ENCODE peak calls at places on chromosomes 6 and 20, in nine cellular contexts. S is activated CD4-positive, alpha-beta T cell treated with anti-CD3 and anti-CD28 coated beads for 36 hours; B is non-pigmented ciliary epithelial cell; Z is NCI-H345; U is mammary epithelial cell; A is NCI-H1105; G is fibroblast of lung; K is lower leg skin; H is cardiac septum. C is an unnamed sample.

GRCh38 chr20:36856691-36857635 is 19.0 kb upstream of the TLDC2 start:
- DNase-seq in S (peak), B (no peak), Z (no peak), U (peak), A (no peak), G (peak), K (no peak), H (no peak), C (peak)

GRCh38 chr6:11204987-11205386 is 27.5 kb downstream of the NEDD9 start:
- DNase-seq in S (no peak), B (no peak), Z (no peak), U (no peak), A (no peak), G (no peak), K (no peak), H (no peak), C (no peak)

GRCh38 chr6:52407467-52407866 is 12.7 kb upstream of the EFHC1 start:
- DNase-seq in S (no peak), B (no peak), Z (peak), U (peak), A (peak), G (peak), K (no peak), H (no peak), C (peak)

GRCh38 chr20:32053648-32054047 is 1.6 kb downstream of the HCK start:
- DNase-seq in S (no peak), B (no peak), Z (no peak), U (no peak), A (no peak), G (no peak), K (peak), H (no peak), C (no peak)

GRCh38 chr6:15763827-15764226 is 101.0 kb upstream of the DTNBP1 start:
- DNase-seq in S (peak), B (no peak), Z (no peak), U (no peak), A (no peak), G (peak), K (no peak), H (no peak), C (no peak)

GRCh38 chr6:73728548-73729205 is 32.7 kb downstream of the CD109 start:
- DNase-seq in S (peak), B (no peak), Z (no peak), U (no peak), A (no peak), G (no peak), K (no peak), H (no peak), C (no peak)

GRCh38 chr6:76831299-76831698 is 632.0 kb downstream of the HTR1B start:
- DNase-seq in S (no peak), B (no peak), Z (no peak), U (peak), A (no peak), G (no peak), K (no peak), H (no peak), C (no peak)

GRCh38 chr20:32019156-32019510 is 8.9 kb downstream of the CCM2L start:
- DNase-seq in S (peak), B (no peak), Z (peak), U (no peak), A (peak), G (no peak), K (no peak), H (no peak), C (no peak)

GRCh38 chr6:67679566-67680296 is 955.4 kb upstream of the ADGRB3 start:
- DNase-seq in S (no peak), B (no peak), Z (no peak), U (no peak), A (no peak), G (no peak), K (no peak), H (no peak), C (no peak)

GRCh38 chr20:36333841-36334240 is 27.7 kb downstream of the DLGAP4 start:
- DNase-seq in S (no peak), B (no peak), Z (no peak), U (no peak), A (no peak), G (no peak), K (no peak), H (no peak), C (no peak)

GRCh38 chr20:1623501-1624250 is 3.9 kb upstream of the SIRPB1 start:
- DNase-seq in S (no peak), B (no peak), Z (no peak), U (no peak), A (no peak), G (no peak), K (no peak), H (no peak), C (no peak)

GRCh38 chr6:3282461-3283236 is 23.9 kb downstream of the PSMG4 start:
- DNase-seq in S (no peak), B (no peak), Z (no peak), U (no peak), A (no peak), G (no peak), K (peak), H (peak), C (no peak)

GRCh38 chr20:9374068-9374467 is 140.3 kb upstream of the LAMP5 start:
- DNase-seq in S (no peak), B (no peak), Z (no peak), U (no peak), A (no peak), G (peak), K (no peak), H (no peak), C (no peak)

GRCh38 chr6:157034433-157035230 is 257.5 kb downstream of the ARID1B start:
- DNase-seq in S (no peak), B (no peak), Z (peak), U (peak), A (peak), G (peak), K (no peak), H (no peak), C (peak)

GRCh38 chr6:169156108-169156821 is 97.4 kb downstream of the THBS2 start:
- DNase-seq in S (no peak), B (no peak), Z (no peak), U (no peak), A (no peak), G (peak), K (peak), H (no peak), C (no peak)

GRCh38 chr20:36629719-36630340 is 16.2 kb downstream of the SLA2 start:
- DNase-seq in S (peak), B (no peak), Z (no peak), U (no peak), A (no peak), G (no peak), K (no peak), H (no peak), C (no peak)

GRCh38 chr6:3455490-3456394 is 1.1 kb downstream of the SLC22A23 start:
- DNase-seq in S (peak), B (no peak), Z (no peak), U (peak), A (no peak), G (no peak), K (peak), H (no peak), C (no peak)

GRCh38 chr6:147128056-147128455 is 76.2 kb upstream of the STXBP5 start:
- DNase-seq in S (no peak), B (no peak), Z (no peak), U (no peak), A (no peak), G (no peak), K (no peak), H (no peak), C (no peak)

GRCh38 chr6:85462673-85463072 is 12.8 kb downstream of the NT5E start:
- DNase-seq in S (no peak), B (no peak), Z (no peak), U (no peak), A (no peak), G (no peak), K (no peak), H (no peak), C (no peak)

GRCh38 chr6:134994431-134994830 is 44.5 kb upstream of the ALDH8A1 start:
- DNase-seq in S (no peak), B (no peak), Z (no peak), U (no peak), A (no peak), G (no peak), K (no peak), H (no peak), C (no peak)

GRCh38 chr6:28353981-28354676 is 4.4 kb downstream of the ZKSCAN3 start:
- DNase-seq in S (no peak), B (no peak), Z (no peak), U (peak), A (no peak), G (no peak), K (no peak), H (peak), C (no peak)

GRCh38 chr20:58818585-58819285 is 32.0 kb downstream of the GNAS-AS1 start:
- DNase-seq in S (peak), B (peak), Z (no peak), U (peak), A (no peak), G (no peak), K (no peak), H (no peak), C (peak)

GRCh38 chr6:91386204-91386603 is 799.3 kb upstream of the MAP3K7 start:
- DNase-seq in S (no peak), B (no peak), Z (no peak), U (no peak), A (no peak), G (no peak), K (no peak), H (no peak), C (no peak)

GRCh38 chr6:116370328-116370716 is 425 bp upstream of the DSE start:
- DNase-seq in S (no peak), B (no peak), Z (no peak), U (no peak), A (no peak), G (no peak), K (no peak), H (no peak), C (no peak)

GRCh38 chr6:156832166-156832743 is 55.1 kb downstream of the ARID1B start:
- DNase-seq in S (no peak), B (no peak), Z (peak), U (peak), A (peak), G (peak), K (no peak), H (no peak), C (peak)